ENCODE peak calls at places on chromosomes 11 and 22, in four cellular contexts. J, W, U and K are unnamed samples.

GRCh38 chr11:121898913-121899312 is 217.1 kb downstream of the BLID start:
- DNase-seq in J (no peak), W (no peak), U (no peak), K (no peak)

GRCh38 chr22:41501209-41501608 is 32.3 kb downstream of the ACO2 start:
- DNase-seq in J (peak), W (no peak), U (no peak), K (peak)

GRCh38 chr11:76649964-76650363 is 20.6 kb downstream of the LRRC32 start:
- DNase-seq in J (no peak), W (no peak), U (no peak), K (no peak)

GRCh38 chr22:44930016-44930710 is 79.6 kb downstream of the PHF21B start:
- DNase-seq in J (no peak), W (no peak), U (no peak), K (no peak)

GRCh38 chr11:9314291-9315077 is at the start of gene TMEM41B:
- DNase-seq in J (peak), W (peak), U (peak), K (peak)

GRCh38 chr22:43826142-43827093 is 14.3 kb upstream of the EFCAB6 start:
- DNase-seq in J (peak), W (peak), U (peak), K (peak)

GRCh38 chr11:17697175-17697949 is 22.0 kb upstream of the MYOD1 start:
- DNase-seq in J (no peak), W (no peak), U (no peak), K (no peak)

GRCh38 chr11:86977441-86978050 is 22.4 kb upstream of the FZD4 start:
- DNase-seq in J (no peak), W (no peak), U (no peak), K (no peak)

GRCh38 chr22:45600791-45601730 is 70.6 kb upstream of the ATXN10 start:
- DNase-seq in J (no peak), W (no peak), U (no peak), K (no peak)

GRCh38 chr11:70768346-70769095 is 370.2 kb downstream of the CTTN start:
- DNase-seq in J (no peak), W (no peak), U (no peak), K (no peak)

GRCh38 chr11:61688368-61689163 is 8.4 kb downstream of the DAGLA start:
- DNase-seq in J (no peak), W (peak), U (peak), K (no peak)

GRCh38 chr22:37746366-37747089 is 49.7 kb downstream of the TRIOBP start:
- DNase-seq in J (no peak), W (no peak), U (no peak), K (no peak)

GRCh38 chr11:75603791-75604736 is 42.0 kb downstream of the SERPINH1 start:
- DNase-seq in J (no peak), W (no peak), U (peak), K (no peak)

GRCh38 chr22:45225732-45226560 is 14.7 kb downstream of the KIAA0930 start:
- DNase-seq in J (no peak), W (no peak), U (no peak), K (peak)

GRCh38 chr22:47050601-47051051 is 288.2 kb downstream of the TBC1D22A start:
- DNase-seq in J (no peak), W (no peak), U (no peak), K (no peak)

GRCh38 chr11:62601114-62601363 is 626 bp downstream of the MTA2 start:
- DNase-seq in J (peak), W (peak), U (no peak), K (no peak)

GRCh38 chr11:63763506-63764200 is 4.9 kb downstream of the ZFTA start:
- DNase-seq in J (no peak), W (peak), U (no peak), K (no peak)

GRCh38 chr11:123035831-123036230 is 26.1 kb downstream of the HSPA8 start:
- DNase-seq in J (no peak), W (peak), U (no peak), K (no peak)

GRCh38 chr22:48084041-48084748 is 1321.7 kb downstream of the TBC1D22A start:
- DNase-seq in J (no peak), W (no peak), U (no peak), K (peak)

GRCh38 chr11:108224366-108224765 is 1.5 kb downstream of the ATM start:
- DNase-seq in J (no peak), W (no peak), U (no peak), K (no peak)

GRCh38 chr22:37363593-37363992 is 63.7 kb downstream of the ELFN2 start:
- DNase-seq in J (no peak), W (no peak), U (no peak), K (no peak)

GRCh38 chr11:113587318-113587739 is 112.1 kb upstream of the DRD2 start:
- DNase-seq in J (no peak), W (no peak), U (no peak), K (no peak)

GRCh38 chr22:19716041-19716828 is 1.9 kb downstream of the SEPTIN5 start:
- DNase-seq in J (no peak), W (no peak), U (no peak), K (no peak)

GRCh38 chr11:105937331-105937730 is 84.7 kb downstream of the MSANTD4 start:
- DNase-seq in J (peak), W (no peak), U (peak), K (peak)

GRCh38 chr22:49010901-49011300 is 816.8 kb downstream of the BRD1 start:
- DNase-seq in J (no peak), W (no peak), U (no peak), K (no peak)

GRCh38 chr11:16945671-16946469 is 68.3 kb downstream of the PLEKHA7 start:
- DNase-seq in J (peak), W (peak), U (peak), K (peak)

GRCh38 chr11:26779466-26779865 is 57.6 kb upstream of the SLC5A12 start:
- DNase-seq in J (no peak), W (no peak), U (no peak), K (no peak)

GRCh38 chr22:25892678-25893077 is 150.7 kb downstream of the MYO18B start:
- DNase-seq in J (no peak), W (no peak), U (no peak), K (no peak)

GRCh38 chr11:120894207-120894989 is 129.5 kb upstream of the TBCEL start:
- DNase-seq in J (no peak), W (no peak), U (peak), K (no peak)

GRCh38 chr11:79121351-79121750 is 319.5 kb downstream of the TENM4 start:
- DNase-seq in J (no peak), W (no peak), U (no peak), K (no peak)

GRCh38 chr11:115078461-115079438 is 400.4 kb downstream of the NXPE2 start:
- DNase-seq in J (no peak), W (peak), U (no peak), K (no peak)

GRCh38 chr11:45412033-45412432 is 125.9 kb upstream of the SYT13 start:
- DNase-seq in J (no peak), W (no peak), U (no peak), K (no peak)

GRCh38 chr11:88555018-88555828 is 217.7 kb upstream of the CTSC start:
- DNase-seq in J (peak), W (no peak), U (peak), K (peak)